ENCODE peak calls at places on chromosomes 7 and 10, in four cellular contexts. Y, K, U and Z are unnamed samples.

GRCh38 chr10:124993728-124994451 is 52.0 kb downstream of the ZRANB1 start:
- DNase-seq in K (no peak), U (no peak), Y (no peak), Z (no peak)

GRCh38 chr7:31478744-31479143 is 35.1 kb upstream of the ITPRID1 start:
- DNase-seq in K (peak; percentile 51), Y (no peak), U (no peak), Z (no peak)

GRCh38 chr10:97333351-97333600 is 1.3 kb downstream of the FRAT2 start:
- DNase-seq in K (no peak), U (peak; percentile 38), Y (peak; percentile 58), Z (no peak)

GRCh38 chr7:94355389-94355788 is 39.3 kb upstream of the COL1A2 start:
- DNase-seq in Y (no peak), K (no peak), U (no peak), Z (no peak)

GRCh38 chr10:103803941-103804340 is 51.4 kb downstream of the SH3PXD2A start:
- DNase-seq in U (no peak), Y (peak; percentile 48), K (no peak), Z (no peak)

GRCh38 chr10:130441041-130441440 is 304.9 kb downstream of the GLRX3 start:
- DNase-seq in K (no peak), Y (no peak), U (no peak), Z (no peak)

GRCh38 chr10:92054807-92055206 is 131.2 kb downstream of the BTAF1 start:
- DNase-seq in Y (no peak), U (no peak), K (no peak), Z (no peak)

GRCh38 chr7:47931788-47932425 is 16.4 kb downstream of the PKD1L1 start:
- DNase-seq in K (no peak), U (no peak), Y (no peak), Z (no peak)

GRCh38 chr7:155796381-155797261 is 15.6 kb downstream of the SHH start:
- DNase-seq in K (no peak), U (peak; percentile 91), Y (peak; percentile 93), Z (no peak)

GRCh38 chr7:95609277-95609971 is 13.1 kb upstream of the PDK4 start:
- DNase-seq in Y (no peak), K (no peak), U (no peak), Z (peak; percentile 6)

GRCh38 chr7:131897016-131897789 is 340.8 kb upstream of the PODXL start:
- DNase-seq in K (no peak), Y (peak; percentile 16), U (no peak), Z (no peak)

DNA sequence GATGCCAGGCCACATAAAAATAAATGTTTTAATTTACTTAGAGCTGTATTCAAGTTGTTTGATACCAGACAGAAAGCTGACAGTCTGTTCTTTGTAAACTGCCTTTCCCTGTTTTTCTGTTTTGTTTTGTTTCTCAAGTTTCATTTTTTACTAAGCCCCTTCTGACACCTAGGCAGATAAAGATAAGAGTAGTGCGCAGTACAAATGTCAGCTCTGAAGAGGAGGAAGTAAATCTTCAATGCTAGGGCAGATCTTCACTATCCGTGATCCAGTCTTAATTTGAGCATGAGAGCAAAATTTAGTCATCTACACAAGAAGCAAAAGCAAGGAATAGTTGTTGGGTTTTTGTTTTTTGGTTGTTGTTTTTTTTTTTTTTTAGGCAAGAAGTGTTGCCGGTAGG is 27.3 kb downstream of the MTURN start:
- DNase-seq in Y (no peak), U (peak; percentile 55), K (no peak), Z (no peak)
- H3K4me1 ChIP-seq in Y (peaks cover 11% of the 10 kb centered on the region), U (peaks cover 42% of the 10 kb centered on the region), K (peaks cover 35% of the 10 kb centered on the region), Z (peaks cover 67% of the 10 kb centered on the region)

DNA sequence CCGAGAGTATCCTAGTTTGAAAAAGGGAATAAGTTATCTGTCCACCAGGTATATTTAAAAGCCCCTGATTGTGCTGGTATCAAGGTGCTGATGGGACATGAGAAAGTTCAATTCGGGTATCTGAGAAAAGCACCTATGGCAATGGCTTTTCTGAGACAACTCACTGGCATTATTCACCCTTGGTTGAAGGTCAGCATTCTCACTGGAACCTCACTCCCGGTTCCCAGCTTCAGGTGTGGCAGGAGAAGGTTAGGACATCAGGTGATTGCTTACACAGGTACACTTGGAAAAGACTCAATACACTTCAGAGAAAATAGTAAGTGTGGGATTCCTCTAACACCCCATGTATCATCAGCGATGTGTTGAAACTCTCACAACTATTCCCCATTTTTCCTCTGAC is 643.1 kb downstream of the INHBA start:
- DNase-seq in U (no peak), Y (no peak), K (no peak), Z (no peak)
- TF ChIP-seq NFIC in U (no peak), Y (no peak), K (no peak), Z (no peak)

GRCh38 chr7:121940907-121941306 is 67.9 kb downstream of the PTPRZ1 start:
- DNase-seq in K (no peak), Y (no peak), U (no peak), Z (no peak)
- H3K4me1 ChIP-seq in K (no peaks in the 10 kb centered on the region), Y (no peaks in the 10 kb centered on the region), U (no peaks in the 10 kb centered on the region), Z (no peaks in the 10 kb centered on the region)

GRCh38 chr7:127751723-127752448 is 99.9 kb downstream of the SND1 start:
- DNase-seq in U (no peak), K (no peak), Y (no peak), Z (no peak)
- TF ChIP-seq NFIC in U (peak; percentile 80), K (no peak), Y (no peak), Z (no peak)

DNA sequence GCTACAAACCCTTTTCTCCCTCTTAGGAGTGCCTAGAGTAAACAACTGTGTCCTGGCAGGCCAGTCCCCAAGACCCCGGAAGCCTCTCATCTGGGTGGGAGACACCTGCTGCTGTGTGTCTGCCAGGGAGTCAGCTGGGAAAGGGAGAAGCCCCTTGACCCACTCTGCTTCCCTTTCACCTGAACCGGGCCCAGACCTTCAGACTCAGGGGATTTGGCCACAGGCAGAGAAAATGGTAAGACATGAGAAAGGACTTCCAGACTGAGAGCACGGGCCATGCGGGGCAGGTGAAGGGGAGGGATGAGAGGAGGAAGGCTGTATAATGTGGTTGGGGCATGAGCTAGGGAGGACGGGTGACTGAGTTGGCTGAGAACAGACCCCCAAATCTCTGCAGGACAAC is 36.0 kb upstream of the NPFFR1 start:
- DNase-seq in K (no peak), U (no peak), Y (no peak), Z (no peak)
- H3K4me1 ChIP-seq in K (peaks cover 18% of the 10 kb centered on the region), U (no peaks in the 10 kb centered on the region), Y (no peaks in the 10 kb centered on the region), Z (peaks cover 78% of the 10 kb centered on the region)

DNA sequence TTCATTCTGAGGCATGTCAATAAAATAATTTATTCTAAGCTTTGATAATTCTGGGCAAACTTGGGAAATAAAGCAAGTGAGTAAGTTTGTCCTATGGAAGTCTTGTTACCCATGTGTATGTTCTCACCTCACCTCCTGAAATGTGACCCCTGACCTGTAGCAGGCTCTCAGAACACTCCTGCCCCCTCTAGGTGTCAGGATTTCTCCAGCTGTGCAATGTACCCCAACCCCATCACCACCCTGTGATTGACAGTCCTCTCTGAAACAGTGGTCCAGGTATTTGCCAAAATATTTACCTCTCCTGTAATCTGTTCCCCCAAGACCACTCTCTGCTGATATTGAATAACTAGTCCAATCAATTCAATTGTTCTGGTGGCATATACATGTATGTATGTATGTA is 122.6 kb upstream of the PTER start:
- DNase-seq in Y (peak; percentile 4), U (peak; percentile 20), K (no peak), Z (peak; percentile 20)
- TF ChIP-seq NFIC in Y (no peak), U (no peak), K (no peak), Z (no peak)

GRCh38 chr7:24572421-24573007 is 738 bp upstream of the PALS2 start:
- DNase-seq in K (no peak), Y (peak; percentile 54), U (peak; percentile 16), Z (peak; percentile 13)

GRCh38 chr7:24573554-24574338 is 494 bp downstream of the PALS2 start:
- DNase-seq in U (peak; percentile 71), Y (peak; percentile 88), K (no peak), Z (peak; percentile 14)

GRCh38 chr7:24574365-24574764 is 1.1 kb downstream of the PALS2 start:
- DNase-seq in Y (peak; percentile 44), U (peak; percentile 31), K (no peak), Z (no peak)

GRCh38 chr7:24572014-24572413 is 1.2 kb upstream of the PALS2 start:
- DNase-seq in U (no peak), Y (no peak), K (no peak), Z (no peak)

GRCh38 chr7:24573008-24573553 is at the start of gene PALS2:
- DNase-seq in K (no peak), Y (peak; percentile 95), U (peak; percentile 82), Z (peak; percentile 29)
- H3K4me1 ChIP-seq in K (no peaks in the 10 kb centered on the region), Y (no peaks in the 10 kb centered on the region), U (peaks cover 16% of the 10 kb centered on the region), Z (peaks cover 29% of the 10 kb centered on the region)

GRCh38 chr10:69391158-69391557 is 25.6 kb downstream of the TACR2 start:
- DNase-seq in Y (no peak), K (no peak), U (no peak), Z (no peak)

GRCh38 chr10:69388488-69388887 is 28.2 kb downstream of the TACR2 start:
- DNase-seq in U (no peak), Y (no peak), K (no peak), Z (no peak)

GRCh38 chr10:69392481-69393000 is 24.2 kb downstream of the TACR2 start:
- DNase-seq in K (peak; percentile 51), Y (peak; percentile 87), U (peak; percentile 90), Z (peak; percentile 69)

GRCh38 chr10:69387500-69387899 is 29.2 kb downstream of the TACR2 start:
- DNase-seq in Y (no peak), U (no peak), K (no peak), Z (no peak)

GRCh38 chr10:69389827-69390490 is 26.8 kb downstream of the TACR2 start:
- DNase-seq in U (peak; percentile 86), Y (no peak), K (no peak), Z (no peak)
- TF ChIP-seq NFIC in U (no peak), Y (no peak), K (no peak), Z (no peak)